ENCODE peak calls at places on chromosomes 3 and 15, in six cellular contexts. One of them, this sample, is unnamed. For H3K9me3 and H3K36me3, the result is how much of the 10 kb centered on the place peaks cover.

GRCh38 chr3:182349951-182350350 is 443.4 kb upstream of the ATP11B start:
- DNase-seq in breast epithelium: no peak
- DNase-seq in astrocyte: no peak
- DNase-seq in PC-3: no peak
- DNase-seq in uterus: no peak
- DNase-seq in sigmoid colon: no peak
- DNase-seq in this sample: no peak

GRCh38 chr3:193830791-193831191 is 237.8 kb downstream of the OPA1 start:
- DNase-seq in uterus: no peak
- DNase-seq in astrocyte: peak
- DNase-seq in PC-3: no peak
- DNase-seq in breast epithelium: peak
- DNase-seq in sigmoid colon: no peak
- DNase-seq in this sample: peak

GRCh38 chr3:158313344-158313927 is 203.5 kb downstream of the RSRC1 start:
- DNase-seq in astrocyte: peak
- DNase-seq in breast epithelium: no peak
- DNase-seq in PC-3: peak
- DNase-seq in uterus: no peak
- DNase-seq in sigmoid colon: no peak
- DNase-seq in this sample: peak

GRCh38 chr15:82531496-82532382 is 8.5 kb downstream of the RPS17 start:
- DNase-seq in sigmoid colon: no peak
- DNase-seq in breast epithelium: peak
- DNase-seq in PC-3: no peak
- DNase-seq in astrocyte: no peak
- DNase-seq in uterus: no peak
- DNase-seq in this sample: no peak

GRCh38 chr3:69774029-69774428 is 34.8 kb downstream of the MITF start:
- DNase-seq in astrocyte: no peak
- DNase-seq in uterus: peak
- DNase-seq in PC-3: peak
- DNase-seq in sigmoid colon: peak
- DNase-seq in breast epithelium: peak
- DNase-seq in this sample: no peak

GRCh38 chr15:35852818-35853624 is 307.1 kb upstream of the DPH6 start:
- DNase-seq in astrocyte: no peak
- DNase-seq in breast epithelium: no peak
- DNase-seq in sigmoid colon: no peak
- DNase-seq in PC-3: no peak
- DNase-seq in uterus: no peak
- DNase-seq in this sample: peak

GRCh38 chr3:72229952-72230351 is 445.0 kb upstream of the PROK2 start:
- DNase-seq in PC-3: peak
- DNase-seq in astrocyte: no peak
- DNase-seq in uterus: no peak
- DNase-seq in breast epithelium: no peak
- DNase-seq in sigmoid colon: no peak
- DNase-seq in this sample: no peak

GRCh38 chr15:46061002-46061401 is 426.2 kb downstream of the SQOR start:
- DNase-seq in PC-3: no peak
- DNase-seq in astrocyte: no peak
- DNase-seq in uterus: no peak
- DNase-seq in sigmoid colon: no peak
- DNase-seq in breast epithelium: no peak
- DNase-seq in this sample: no peak

GRCh38 chr15:35674873-35675781 is 129.2 kb upstream of the DPH6 start:
- DNase-seq in sigmoid colon: no peak
- DNase-seq in PC-3: no peak
- DNase-seq in astrocyte: peak
- DNase-seq in uterus: no peak
- DNase-seq in breast epithelium: no peak
- DNase-seq in this sample: peak

GRCh38 chr3:55556622-55557531 is 69.8 kb upstream of the WNT5A start:
- DNase-seq in breast epithelium: no peak
- DNase-seq in astrocyte: peak
- DNase-seq in uterus: no peak
- DNase-seq in PC-3: peak
- DNase-seq in sigmoid colon: no peak
- DNase-seq in this sample: no peak

GRCh38 chr3:15606434-15606891 is 4.9 kb downstream of the BTD start:
- DNase-seq in breast epithelium: no peak
- DNase-seq in PC-3: peak
- DNase-seq in sigmoid colon: no peak
- DNase-seq in astrocyte: no peak
- DNase-seq in uterus: no peak
- DNase-seq in this sample: no peak

GRCh38 chr15:99247063-99247462 is 2.3 kb downstream of the TTC23 start:
- DNase-seq in uterus: no peak
- DNase-seq in breast epithelium: no peak
- DNase-seq in PC-3: no peak
- DNase-seq in sigmoid colon: no peak
- DNase-seq in astrocyte: no peak
- DNase-seq in this sample: no peak

GRCh38 chr3:115084686-115085085 is 62.4 kb downstream of the ZBTB20 start:
- DNase-seq in astrocyte: no peak
- DNase-seq in PC-3: no peak
- DNase-seq in breast epithelium: no peak
- DNase-seq in uterus: no peak
- DNase-seq in sigmoid colon: no peak
- DNase-seq in this sample: no peak

GRCh38 chr3:184417619-184418327 is 37.9 kb downstream of the CHRD start:
- DNase-seq in PC-3: peak
- DNase-seq in astrocyte: peak
- DNase-seq in breast epithelium: peak
- DNase-seq in sigmoid colon: peak
- DNase-seq in uterus: peak
- DNase-seq in this sample: peak

GRCh38 chr3:46127503-46127902 is 80.6 kb downstream of the CCR1 start:
- DNase-seq in PC-3: peak
- DNase-seq in breast epithelium: no peak
- DNase-seq in sigmoid colon: no peak
- DNase-seq in uterus: no peak
- DNase-seq in astrocyte: peak
- DNase-seq in this sample: no peak

GRCh38 chr3:73542127-73542526 is 82.6 kb downstream of the PDZRN3 start:
- DNase-seq in PC-3: no peak
- DNase-seq in breast epithelium: peak
- DNase-seq in sigmoid colon: no peak
- DNase-seq in uterus: no peak
- DNase-seq in astrocyte: no peak
- DNase-seq in this sample: no peak

GRCh38 chr15:89130194-89130593 is 41.9 kb downstream of the ABHD2 start:
- DNase-seq in PC-3: no peak
- DNase-seq in uterus: no peak
- DNase-seq in breast epithelium: no peak
- DNase-seq in astrocyte: no peak
- DNase-seq in sigmoid colon: no peak
- DNase-seq in this sample: no peak

GRCh38 chr3:150061288-150062018 is 90.8 kb upstream of the PFN2 start:
- DNase-seq in sigmoid colon: no peak
- DNase-seq in breast epithelium: no peak
- DNase-seq in uterus: no peak
- DNase-seq in astrocyte: no peak
- DNase-seq in PC-3: no peak
- DNase-seq in this sample: no peak

GRCh38 chr3:161600185-161600584 is 103.6 kb downstream of the OTOL1 start:
- DNase-seq in astrocyte: no peak
- DNase-seq in breast epithelium: no peak
- DNase-seq in uterus: no peak
- DNase-seq in PC-3: peak
- DNase-seq in sigmoid colon: no peak
- DNase-seq in this sample: no peak

GRCh38 chr3:196063456-196063855 is 18.4 kb downstream of the TFRC start:
- DNase-seq in sigmoid colon: no peak
- DNase-seq in PC-3: no peak
- DNase-seq in astrocyte: peak
- DNase-seq in uterus: no peak
- DNase-seq in breast epithelium: no peak
- DNase-seq in this sample: no peak

GRCh38 chr3:14431556-14431927 is 29.1 kb downstream of the SLC6A6 start:
- DNase-seq in sigmoid colon: no peak
- DNase-seq in uterus: no peak
- DNase-seq in breast epithelium: no peak
- DNase-seq in astrocyte: no peak
- DNase-seq in PC-3: no peak
- DNase-seq in this sample: no peak

GRCh38 chr3:111975131-111975530 is 3.7 kb upstream of the ABHD10 start:
- DNase-seq in breast epithelium: no peak
- DNase-seq in sigmoid colon: no peak
- DNase-seq in PC-3: no peak
- DNase-seq in uterus: no peak
- DNase-seq in astrocyte: no peak
- DNase-seq in this sample: no peak

GRCh38 chr15:38994310-38994709 is 429.7 kb upstream of the RASGRP1 start:
- DNase-seq in PC-3: no peak
- DNase-seq in sigmoid colon: no peak
- DNase-seq in uterus: no peak
- DNase-seq in breast epithelium: no peak
- DNase-seq in astrocyte: no peak
- DNase-seq in this sample: no peak

GRCh38 chr15:22963546-22964125 is 16.5 kb downstream of the CYFIP1 start:
- DNase-seq in PC-3: no peak
- DNase-seq in uterus: no peak
- DNase-seq in breast epithelium: no peak
- DNase-seq in sigmoid colon: peak
- DNase-seq in astrocyte: no peak
- DNase-seq in this sample: no peak

GRCh38 chr3:184827572-184827971 is 15.6 kb downstream of the VPS8 start:
- DNase-seq in astrocyte: no peak
- DNase-seq in sigmoid colon: no peak
- DNase-seq in breast epithelium: no peak
- DNase-seq in uterus: no peak
- DNase-seq in PC-3: no peak
- DNase-seq in this sample: no peak

GRCh38 chr3:151835751-151836550 is 22.0 kb downstream of the AADAC start:
- DNase-seq in sigmoid colon: no peak
- DNase-seq in uterus: no peak
- DNase-seq in PC-3: no peak
- DNase-seq in breast epithelium: no peak
- DNase-seq in astrocyte: peak
- DNase-seq in this sample: no peak

GRCh38 chr3:58563386-58564035 is 13.7 kb downstream of the FAM107A start:
- DNase-seq in sigmoid colon: no peak
- DNase-seq in uterus: no peak
- DNase-seq in PC-3: peak
- DNase-seq in astrocyte: peak
- DNase-seq in breast epithelium: no peak
- DNase-seq in this sample: no peak

GRCh38 chr3:194840661-194841514 is 155.2 kb downstream of the FAM43A start:
- DNase-seq in sigmoid colon: no peak
- DNase-seq in uterus: no peak
- DNase-seq in PC-3: peak
- DNase-seq in breast epithelium: no peak
- DNase-seq in astrocyte: peak
- DNase-seq in this sample: peak

DNA sequence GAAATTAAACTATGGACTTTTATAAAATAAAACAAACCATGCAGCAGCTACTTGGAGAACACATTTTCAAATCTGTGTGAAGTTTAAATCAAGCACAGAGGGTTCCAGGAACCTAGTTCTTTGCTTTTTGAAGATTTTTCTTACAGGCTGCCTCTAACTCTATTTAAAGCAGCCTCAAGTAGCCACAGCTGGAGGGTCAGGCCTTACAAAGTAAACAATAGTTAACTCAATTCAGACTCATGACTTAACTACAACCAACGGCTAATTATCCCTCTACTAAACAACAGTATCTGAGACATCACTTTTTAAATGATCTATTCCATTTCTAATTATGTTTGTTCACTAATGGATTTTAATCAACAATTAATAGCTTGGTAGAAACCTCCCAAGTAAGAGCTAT is 9.8 kb downstream of the LRIG1 start:
- DNase-seq in uterus: no peak
- DNase-seq in PC-3: no peak
- DNase-seq in breast epithelium: no peak
- DNase-seq in sigmoid colon: no peak
- DNase-seq in astrocyte: no peak
- DNase-seq in this sample: no peak
- H3K4me3 ChIP-seq in uterus: no peak
- H3K4me3 ChIP-seq in PC-3: no peak
- H3K4me3 ChIP-seq in breast epithelium: no peak
- H3K4me3 ChIP-seq in sigmoid colon: no peak
- H3K4me3 ChIP-seq in astrocyte: no peak
- H3K4me3 ChIP-seq in this sample: no peak

DNA sequence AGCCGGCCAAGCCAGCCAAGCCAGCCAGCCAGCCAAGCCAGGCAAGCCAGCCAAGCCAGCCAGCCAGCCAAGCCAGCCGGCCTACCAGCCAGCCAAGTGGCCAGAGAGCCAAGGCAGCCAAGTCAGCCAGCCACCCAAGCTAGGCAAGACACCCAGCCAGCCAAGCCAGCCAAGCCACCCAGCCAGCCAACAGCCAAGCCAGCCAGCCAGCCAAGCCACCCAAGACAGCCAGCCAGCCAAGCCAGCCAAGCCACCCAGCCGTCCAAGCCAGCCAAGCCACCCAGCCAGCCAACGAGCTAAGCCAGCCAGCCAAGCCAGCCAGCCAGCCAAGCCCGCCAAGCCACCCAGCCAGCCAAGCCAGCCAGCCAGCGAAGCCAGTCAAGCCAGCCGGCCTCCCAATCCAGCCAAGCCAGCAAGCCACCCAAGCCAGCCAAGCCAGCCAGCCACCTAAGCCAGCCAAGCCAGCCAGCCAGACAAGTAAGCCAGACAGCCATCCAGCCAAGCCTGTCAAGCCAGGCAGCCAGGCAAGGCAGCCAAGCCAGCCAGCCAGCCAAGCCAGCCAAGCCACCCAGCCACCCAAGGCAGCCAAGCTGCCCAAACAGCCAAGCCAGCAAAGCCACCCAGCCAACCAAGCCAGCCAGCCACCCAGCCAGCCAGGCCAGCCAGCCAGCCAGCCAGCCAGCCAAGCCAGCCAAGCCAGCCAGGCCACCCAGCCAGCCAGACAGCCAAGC is 200.5 kb downstream of the GOLGA6L6 start:
- DNase-seq in PC-3: peak
- DNase-seq in uterus: peak
- DNase-seq in breast epithelium: peak
- DNase-seq in sigmoid colon: peak
- DNase-seq in astrocyte: no peak
- DNase-seq in this sample: no peak
- H3K9me3 ChIP-seq in PC-3: half or more
- H3K9me3 ChIP-seq in uterus: under half
- H3K9me3 ChIP-seq in breast epithelium: half or more
- H3K9me3 ChIP-seq in sigmoid colon: under half
- H3K9me3 ChIP-seq in astrocyte: under half
- H3K9me3 ChIP-seq in this sample: half or more

GRCh38 chr3:49937081-49937480 is 2.9 kb upstream of the RBM6 start:
- DNase-seq in uterus: no peak
- DNase-seq in PC-3: no peak
- DNase-seq in sigmoid colon: no peak
- DNase-seq in breast epithelium: no peak
- DNase-seq in astrocyte: no peak
- DNase-seq in this sample: no peak
- H3K36me3 ChIP-seq in uterus: under half
- H3K36me3 ChIP-seq in PC-3: under half
- H3K36me3 ChIP-seq in sigmoid colon: under half
- H3K36me3 ChIP-seq in breast epithelium: under half
- H3K36me3 ChIP-seq in astrocyte: under half
- H3K36me3 ChIP-seq in this sample: under half

GRCh38 chr3:121757087-121757811 is 7.7 kb upstream of the GOLGB1 start:
- DNase-seq in PC-3: no peak
- DNase-seq in astrocyte: no peak
- DNase-seq in sigmoid colon: no peak
- DNase-seq in uterus: no peak
- DNase-seq in breast epithelium: no peak
- DNase-seq in this sample: peak
- H3K4me3 ChIP-seq in PC-3: no peak
- H3K4me3 ChIP-seq in astrocyte: no peak
- H3K4me3 ChIP-seq in sigmoid colon: no peak
- H3K4me3 ChIP-seq in uterus: no peak
- H3K4me3 ChIP-seq in breast epithelium: no peak
- H3K4me3 ChIP-seq in this sample: no peak

This sample was measured in A673.